ENCODE peak calls at places on chromosomes 12 and 14, in four cellular contexts. B is astrocyte of the cerebellum, Q is mesothelial cell of epicardium, U is foreskin fibroblast. G is an unnamed sample.

GRCh38 chr14:91149462-91149861 is 35.6 kb downstream of the DGLUCY start:
- DNase-seq in B (peak), Q (no peak), U (peak), G (no peak)

GRCh38 chr12:105933671-105934665 is 204.8 kb downstream of the NUAK1 start:
- DNase-seq in B (peak), Q (no peak), U (peak), G (no peak)

GRCh38 chr12:42609605-42610004 is 20.1 kb upstream of the PRICKLE1 start:
- DNase-seq in B (no peak), Q (no peak), U (no peak), G (no peak)

GRCh38 chr14:26394114-26394855 is 203.5 kb downstream of the NOVA1 start:
- DNase-seq in B (peak), Q (peak), U (peak), G (no peak)

GRCh38 chr12:5433081-5433839 is 1.4 kb downstream of the NTF3 start:
- DNase-seq in B (no peak), Q (no peak), U (no peak), G (peak)

GRCh38 chr14:61296707-61297502 is 15.8 kb upstream of the TMEM30B start:
- DNase-seq in B (peak), Q (no peak), U (peak), G (no peak)

GRCh38 chr12:128259556-128260070 is 7.4 kb upstream of the TMEM132C start:
- DNase-seq in B (no peak), Q (peak), U (no peak), G (peak)

GRCh38 chr12:2177751-2178150 is 125.0 kb downstream of the CACNA1C start:
- DNase-seq in B (no peak), Q (no peak), U (no peak), G (no peak)

GRCh38 chr14:30223385-30223785 is 295.7 kb upstream of the PRKD1 start:
- DNase-seq in B (peak), Q (no peak), U (peak), G (no peak)

GRCh38 chr12:110042260-110042659 is 6.1 kb downstream of the C12orf76 start:
- DNase-seq in B (no peak), Q (no peak), U (no peak), G (no peak)

GRCh38 chr12:57479376-57480115 is at the start of gene ARHGAP9:
- DNase-seq in B (no peak), Q (no peak), U (no peak), G (no peak)

GRCh38 chr12:113271853-113272561 is 50.7 kb downstream of the TPCN1 start:
- DNase-seq in B (no peak), Q (no peak), U (peak), G (no peak)

GRCh38 chr12:113065126-113066007 is 8.8 kb downstream of the DTX1 start:
- DNase-seq in B (no peak), Q (no peak), U (no peak), G (no peak)

GRCh38 chr12:66648336-66648735 is 30.5 kb downstream of the GRIP1 start:
- DNase-seq in B (peak), Q (no peak), U (no peak), G (no peak)

GRCh38 chr12:48966177-48966890 is 5.2 kb downstream of the WNT10B start:
- DNase-seq in B (no peak), Q (no peak), U (no peak), G (peak)

GRCh38 chr12:105240233-105240632 is 4.3 kb upstream of the APPL2 start:
- DNase-seq in B (no peak), Q (no peak), U (no peak), G (no peak)

GRCh38 chr14:60594077-60594476 is 55.2 kb downstream of the SIX1 start:
- DNase-seq in B (no peak), Q (no peak), U (no peak), G (no peak)

GRCh38 chr12:58920102-58920955 is at the start of gene LRIG3:
- DNase-seq in B (peak), Q (peak), U (peak), G (peak)

GRCh38 chr14:93720076-93720815 is 68.0 kb downstream of the PRIMA1 start:
- DNase-seq in B (no peak), Q (no peak), U (no peak), G (no peak)

GRCh38 chr12:113186033-113186365 is 478 bp downstream of the RITA1 start:
- DNase-seq in B (no peak), Q (no peak), U (no peak), G (no peak)

DNA sequence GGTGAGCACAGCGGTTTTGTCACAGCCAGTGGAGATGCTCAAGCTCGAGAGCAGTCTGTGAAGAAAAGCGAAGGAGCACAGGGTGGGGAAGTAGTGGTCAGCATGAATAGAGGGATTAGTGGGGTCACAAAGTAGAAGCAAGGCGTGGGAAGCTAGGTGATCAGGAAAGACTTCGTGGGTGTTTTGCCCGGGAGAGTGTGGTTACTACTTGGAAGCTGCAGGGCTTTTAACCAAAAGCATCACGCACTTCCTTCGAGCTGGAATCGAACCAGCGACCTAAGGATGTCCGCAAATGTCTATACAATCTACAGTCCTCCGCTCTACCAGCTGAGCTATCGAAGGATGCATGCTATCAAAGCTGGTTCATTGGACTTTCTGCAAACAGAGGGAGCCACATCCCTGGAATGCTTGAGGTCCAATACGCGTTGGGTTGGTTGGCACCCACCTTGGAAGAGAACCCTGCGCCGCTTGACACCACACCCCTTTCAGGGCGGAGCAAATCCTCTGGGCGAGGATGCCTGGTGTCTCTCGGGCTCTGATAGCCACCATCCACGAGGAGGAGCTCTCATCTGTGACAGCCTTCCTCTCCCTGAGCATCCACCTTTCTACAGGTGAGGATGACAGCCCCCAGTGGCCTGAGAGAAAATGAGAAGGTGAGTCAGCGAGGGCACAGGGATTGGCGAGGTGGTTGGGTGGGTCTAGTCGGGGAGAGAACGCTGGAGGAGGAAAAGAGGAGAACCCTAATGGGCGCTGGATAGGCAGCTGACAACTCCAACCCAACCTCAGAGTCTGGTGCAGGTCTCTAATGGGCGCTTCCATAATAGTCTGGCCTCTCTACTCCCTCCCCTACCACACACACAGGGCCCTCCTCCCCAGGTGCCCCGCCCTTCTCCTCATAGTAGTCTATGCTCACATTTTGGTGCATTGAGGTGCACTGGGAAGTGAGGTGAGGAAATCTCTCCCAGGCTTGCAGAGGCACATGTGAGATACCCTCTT is 16.0 kb upstream of the OR6S1 start:
- DNase-seq in B (no peak), Q (no peak), U (no peak), G (no peak)
- TF ChIP-seq CTCF in B (no peak), Q (no peak), U (no peak), G (no peak)

GRCh38 chr14:32692441-32692840 is 246.2 kb upstream of the NPAS3 start:
- DNase-seq in B (no peak), Q (no peak), U (no peak), G (no peak)
- TF ChIP-seq CTCF in B (no peak), Q (no peak), U (no peak), G (no peak)

GRCh38 chr12:50207424-50207823 is 40.3 kb upstream of the CERS5 start:
- DNase-seq in B (no peak), Q (no peak), U (no peak), G (no peak)

GRCh38 chr12:50200507-50201273 is 33.5 kb upstream of the CERS5 start:
- DNase-seq in B (no peak), Q (no peak), U (peak), G (no peak)

GRCh38 chr12:50201987-50202521 is 34.9 kb upstream of the CERS5 start:
- DNase-seq in B (no peak), Q (no peak), U (peak), G (no peak)

GRCh38 chr12:50205648-50206047 is 38.5 kb upstream of the CERS5 start:
- DNase-seq in B (no peak), Q (no peak), U (no peak), G (no peak)

GRCh38 chr12:50203691-50204090 is 36.5 kb upstream of the CERS5 start:
- DNase-seq in B (no peak), Q (no peak), U (no peak), G (no peak)
- TF ChIP-seq CTCF in B (no peak), Q (no peak), U (no peak), G (no peak)

GRCh38 chr12:12194206-12194605 is 72.6 kb downstream of the LRP6 start:
- DNase-seq in B (no peak), Q (no peak), U (no peak), G (no peak)
- TF ChIP-seq CTCF in B (no peak), Q (no peak), U (no peak), G (no peak)

GRCh38 chr14:36105401-36105800 is 71.1 kb downstream of the PTCSC3 start:
- DNase-seq in B (no peak), Q (no peak), U (no peak), G (no peak)
- TF ChIP-seq CTCF in B (no peak), Q (no peak), U (no peak), G (no peak)

GRCh38 chr12:123754041-123754757 is 7.9 kb upstream of the DNAH10 start:
- DNase-seq in B (no peak), Q (no peak), U (no peak), G (no peak)
- TF ChIP-seq CTCF in B (no peak), Q (no peak), U (no peak), G (no peak)

DNA sequence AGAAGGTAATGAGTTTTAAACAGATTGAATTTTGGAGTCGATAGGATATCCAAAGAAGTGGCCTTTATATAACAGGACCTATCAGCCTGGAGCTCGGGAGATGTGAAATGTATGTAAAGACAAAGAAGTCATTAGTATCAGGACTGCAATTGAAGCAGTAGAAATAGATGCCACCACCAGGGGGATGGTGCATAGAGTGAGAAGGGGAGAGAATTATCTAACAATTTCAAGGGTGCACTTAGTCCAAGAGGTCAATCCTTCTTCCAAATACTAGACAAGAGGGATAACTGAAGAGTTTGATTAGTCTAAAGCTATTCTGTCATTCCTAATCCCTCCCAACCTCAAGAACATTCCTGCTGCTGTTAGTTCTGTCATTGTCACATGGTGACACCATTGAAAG is 127.8 kb downstream of the CFAP54 start:
- DNase-seq in B (no peak), Q (no peak), U (no peak), G (no peak)
- TF ChIP-seq CTCF in B (peak), Q (peak), U (no peak), G (peak)

GRCh38 chr12:69595689-69596088 is 10.4 kb downstream of the CCT2 start:
- DNase-seq in B (no peak), Q (no peak), U (no peak), G (no peak)
- TF ChIP-seq CTCF in B (no peak), Q (no peak), U (no peak), G (no peak)

DNA sequence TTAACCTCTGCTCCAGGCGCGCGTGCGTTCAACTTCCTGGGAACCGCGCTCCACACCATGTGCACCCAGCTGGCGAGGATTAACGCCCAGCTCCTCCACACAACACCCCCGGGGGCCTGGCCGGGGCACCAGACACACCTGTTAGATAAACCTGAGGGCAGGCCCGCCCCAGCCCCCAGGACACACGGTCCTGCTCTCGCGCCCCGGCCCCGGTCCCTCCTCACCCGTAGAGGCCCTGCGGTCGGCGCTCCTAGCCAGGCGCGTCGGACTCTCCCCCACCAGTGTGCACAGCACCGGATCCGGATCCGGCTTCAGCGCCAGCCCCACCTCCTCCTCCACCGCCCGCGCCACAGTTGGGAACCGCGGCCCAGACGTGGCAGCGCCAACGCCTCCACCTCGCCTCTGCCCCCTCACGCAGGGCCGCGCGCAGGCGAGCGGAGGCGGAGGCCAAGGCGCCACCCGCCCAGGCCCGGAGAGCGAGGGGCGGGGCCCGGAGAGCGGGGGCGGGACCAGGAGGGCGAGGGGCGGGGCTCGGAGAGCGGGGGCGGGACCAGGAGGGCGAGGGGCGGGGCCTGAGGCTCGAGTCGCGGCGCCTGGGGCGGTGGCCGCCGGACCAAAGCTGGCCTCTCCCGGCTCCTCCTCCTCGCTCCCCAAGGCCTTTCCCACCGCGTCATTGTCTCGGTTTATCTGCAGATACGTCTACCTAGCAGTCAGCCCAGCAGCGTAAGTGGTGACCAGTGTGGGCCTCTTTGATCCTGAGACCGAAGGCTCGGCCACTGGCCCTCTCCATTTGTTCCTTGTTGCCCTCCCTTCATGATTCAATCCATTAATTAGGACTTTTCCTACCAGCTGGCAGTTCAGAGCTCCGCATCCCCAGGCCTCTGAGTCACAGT is at the start of gene GNPNAT1:
- DNase-seq in B (peak), Q (peak), U (peak), G (peak)
- TF ChIP-seq CTCF in B (no peak), Q (no peak), U (no peak), G (no peak)

G was measured in glutamatergic neuron.